ENCODE peak calls at places on chromosome 9, in nine cellular contexts. One of them, this sample, is unnamed.
A peak's percentile ranks its signal among the peaks of the same experiment; 100 is the strongest.

GRCh38 chr9:111161015-111161415 is 122.7 kb upstream of the LPAR1 start:
- DNase-seq in NCI-H187: no peak
- DNase-seq in ELF-1: no peak
- DNase-seq in ACHN: peak; percentile 26
- DNase-seq in activated CD8-positive, alpha-beta T cell treated with anti-CD3 and anti-CD28 coated beads for 36 hours: no peak
- DNase-seq in NCI-H1092: no peak
- DNase-seq in stimulated activated CD8-positive, alpha-beta memory T cell treated with anti-CD3 and anti-CD28 coated beads, Interleukin-15, amount 100 ng/mL, for 1 hour: no peak
- DNase-seq in T-cell: no peak
- DNase-seq in Caki2: peak; percentile 45
- DNase-seq in this sample: peak; percentile 85

GRCh38 chr9:27943544-27943943 is 370.3 kb upstream of the C9orf72 start:
- DNase-seq in NCI-H187: no peak
- DNase-seq in ELF-1: peak; percentile 1
- DNase-seq in ACHN: no peak
- DNase-seq in activated CD8-positive, alpha-beta T cell treated with anti-CD3 and anti-CD28 coated beads for 36 hours: no peak
- DNase-seq in NCI-H1092: no peak
- DNase-seq in stimulated activated CD8-positive, alpha-beta memory T cell treated with anti-CD3 and anti-CD28 coated beads, Interleukin-15, amount 100 ng/mL, for 1 hour: no peak
- DNase-seq in T-cell: no peak
- DNase-seq in Caki2: no peak
- DNase-seq in this sample: no peak

GRCh38 chr9:20030671-20031070 is 241.8 kb upstream of the SLC24A2 start:
- DNase-seq in NCI-H187: no peak
- DNase-seq in ELF-1: no peak
- DNase-seq in ACHN: no peak
- DNase-seq in activated CD8-positive, alpha-beta T cell treated with anti-CD3 and anti-CD28 coated beads for 36 hours: no peak
- DNase-seq in NCI-H1092: no peak
- DNase-seq in stimulated activated CD8-positive, alpha-beta memory T cell treated with anti-CD3 and anti-CD28 coated beads, Interleukin-15, amount 100 ng/mL, for 1 hour: no peak
- DNase-seq in T-cell: no peak
- DNase-seq in Caki2: no peak
- DNase-seq in this sample: no peak

GRCh38 chr9:113475992-113476391 is 12.5 kb downstream of the RGS3 start:
- DNase-seq in NCI-H187: no peak
- DNase-seq in ELF-1: no peak
- DNase-seq in ACHN: no peak
- DNase-seq in activated CD8-positive, alpha-beta T cell treated with anti-CD3 and anti-CD28 coated beads for 36 hours: no peak
- DNase-seq in NCI-H1092: no peak
- DNase-seq in stimulated activated CD8-positive, alpha-beta memory T cell treated with anti-CD3 and anti-CD28 coated beads, Interleukin-15, amount 100 ng/mL, for 1 hour: no peak
- DNase-seq in T-cell: no peak
- DNase-seq in Caki2: no peak
- DNase-seq in this sample: no peak

GRCh38 chr9:87894998-87895625 is 12.4 kb downstream of the SPATA31E1 start:
- DNase-seq in NCI-H187: no peak
- DNase-seq in ELF-1: no peak
- DNase-seq in ACHN: no peak
- DNase-seq in activated CD8-positive, alpha-beta T cell treated with anti-CD3 and anti-CD28 coated beads for 36 hours: no peak
- DNase-seq in NCI-H1092: no peak
- DNase-seq in stimulated activated CD8-positive, alpha-beta memory T cell treated with anti-CD3 and anti-CD28 coated beads, Interleukin-15, amount 100 ng/mL, for 1 hour: no peak
- DNase-seq in T-cell: no peak
- DNase-seq in Caki2: no peak
- DNase-seq in this sample: no peak

GRCh38 chr9:34929506-34930102 is 28.5 kb upstream of the PHF24 start:
- DNase-seq in NCI-H187: no peak
- DNase-seq in ELF-1: peak; percentile 9
- DNase-seq in ACHN: peak; percentile 8
- DNase-seq in activated CD8-positive, alpha-beta T cell treated with anti-CD3 and anti-CD28 coated beads for 36 hours: peak; percentile 71
- DNase-seq in NCI-H1092: peak; percentile 16
- DNase-seq in stimulated activated CD8-positive, alpha-beta memory T cell treated with anti-CD3 and anti-CD28 coated beads, Interleukin-15, amount 100 ng/mL, for 1 hour: no peak
- DNase-seq in T-cell: peak; percentile 2
- DNase-seq in Caki2: no peak
- DNase-seq in this sample: no peak

GRCh38 chr9:125805057-125805456 is 57.9 kb downstream of the PBX3 start:
- DNase-seq in NCI-H187: no peak
- DNase-seq in ELF-1: no peak
- DNase-seq in ACHN: no peak
- DNase-seq in activated CD8-positive, alpha-beta T cell treated with anti-CD3 and anti-CD28 coated beads for 36 hours: no peak
- DNase-seq in NCI-H1092: no peak
- DNase-seq in stimulated activated CD8-positive, alpha-beta memory T cell treated with anti-CD3 and anti-CD28 coated beads, Interleukin-15, amount 100 ng/mL, for 1 hour: no peak
- DNase-seq in T-cell: no peak
- DNase-seq in Caki2: no peak
- DNase-seq in this sample: no peak

GRCh38 chr9:32969270-32969669 is 32.2 kb downstream of the APTX start:
- DNase-seq in NCI-H187: no peak
- DNase-seq in ELF-1: no peak
- DNase-seq in ACHN: no peak
- DNase-seq in activated CD8-positive, alpha-beta T cell treated with anti-CD3 and anti-CD28 coated beads for 36 hours: no peak
- DNase-seq in NCI-H1092: no peak
- DNase-seq in stimulated activated CD8-positive, alpha-beta memory T cell treated with anti-CD3 and anti-CD28 coated beads, Interleukin-15, amount 100 ng/mL, for 1 hour: no peak
- DNase-seq in T-cell: no peak
- DNase-seq in Caki2: no peak
- DNase-seq in this sample: no peak

GRCh38 chr9:92176800-92177185 is 61.6 kb upstream of the SPTLC1 start:
- DNase-seq in NCI-H187: no peak
- DNase-seq in ELF-1: no peak
- DNase-seq in ACHN: no peak
- DNase-seq in activated CD8-positive, alpha-beta T cell treated with anti-CD3 and anti-CD28 coated beads for 36 hours: no peak
- DNase-seq in NCI-H1092: no peak
- DNase-seq in stimulated activated CD8-positive, alpha-beta memory T cell treated with anti-CD3 and anti-CD28 coated beads, Interleukin-15, amount 100 ng/mL, for 1 hour: no peak
- DNase-seq in T-cell: no peak
- DNase-seq in Caki2: no peak
- DNase-seq in this sample: no peak

This sample was measured in epithelial cell of proximal tubule.